ENCODE peak calls at places on chromosomes 16 and 17, in eight cellular contexts. One of them, this sample, is unnamed.

GRCh38 chr17:45311762-45312476 is 4.9 kb downstream of the MAP3K14 start:
- ATAC-seq in Panc1: peak
- ATAC-seq in upper lobe of left lung: peak
- ATAC-seq in HCT116: peak
- ATAC-seq in GM12878: peak
- ATAC-seq in GM23338: no peak
- ATAC-seq in K562: no peak
- ATAC-seq in HepG2: peak
- ATAC-seq in this sample: no peak

GRCh38 chr16:49276646-49277385 is 4.8 kb downstream of the CBLN1 start:
- ATAC-seq in GM12878: no peak
- ATAC-seq in upper lobe of left lung: no peak
- ATAC-seq in HCT116: no peak
- ATAC-seq in GM23338: peak
- ATAC-seq in K562: no peak
- ATAC-seq in HepG2: no peak
- ATAC-seq in Panc1: no peak
- ATAC-seq in this sample: no peak

GRCh38 chr16:66585477-66586239 is 6.4 kb downstream of the CMTM2 start:
- ATAC-seq in GM12878: no peak
- ATAC-seq in K562: no peak
- ATAC-seq in HepG2: no peak
- ATAC-seq in GM23338: no peak
- ATAC-seq in upper lobe of left lung: peak
- ATAC-seq in HCT116: no peak
- ATAC-seq in Panc1: no peak
- ATAC-seq in this sample: no peak

GRCh38 chr16:83722501-83723183 is 85.1 kb upstream of the HSBP1 start:
- ATAC-seq in GM12878: no peak
- ATAC-seq in Panc1: no peak
- ATAC-seq in HepG2: no peak
- ATAC-seq in GM23338: no peak
- ATAC-seq in upper lobe of left lung: no peak
- ATAC-seq in HCT116: no peak
- ATAC-seq in K562: no peak
- ATAC-seq in this sample: no peak

GRCh38 chr17:82101767-82102679 is 4.0 kb upstream of the FASN start:
- ATAC-seq in upper lobe of left lung: no peak
- ATAC-seq in GM23338: no peak
- ATAC-seq in K562: no peak
- ATAC-seq in HepG2: peak
- ATAC-seq in HCT116: no peak
- ATAC-seq in Panc1: no peak
- ATAC-seq in GM12878: no peak
- ATAC-seq in this sample: no peak

GRCh38 chr17:79779088-79779529 is 1.2 kb downstream of the CBX2 start:
- ATAC-seq in GM23338: peak
- ATAC-seq in HCT116: no peak
- ATAC-seq in upper lobe of left lung: no peak
- ATAC-seq in Panc1: no peak
- ATAC-seq in K562: peak
- ATAC-seq in HepG2: no peak
- ATAC-seq in GM12878: no peak
- ATAC-seq in this sample: no peak

GRCh38 chr17:79714746-79715145 is 16.0 kb upstream of the ENPP7 start:
- ATAC-seq in K562: no peak
- ATAC-seq in GM12878: no peak
- ATAC-seq in Panc1: no peak
- ATAC-seq in HCT116: peak
- ATAC-seq in HepG2: peak
- ATAC-seq in upper lobe of left lung: no peak
- ATAC-seq in GM23338: no peak
- ATAC-seq in this sample: no peak

GRCh38 chr17:40602445-40603443 is 37.5 kb upstream of the CCR7 start:
- ATAC-seq in HepG2: peak
- ATAC-seq in GM12878: peak
- ATAC-seq in Panc1: no peak
- ATAC-seq in HCT116: no peak
- ATAC-seq in upper lobe of left lung: no peak
- ATAC-seq in GM23338: no peak
- ATAC-seq in K562: no peak
- ATAC-seq in this sample: no peak

GRCh38 chr17:40597168-40598020 is 32.1 kb upstream of the CCR7 start:
- ATAC-seq in GM12878: peak
- ATAC-seq in upper lobe of left lung: no peak
- ATAC-seq in K562: no peak
- ATAC-seq in HCT116: no peak
- ATAC-seq in GM23338: no peak
- ATAC-seq in Panc1: no peak
- ATAC-seq in HepG2: no peak
- ATAC-seq in this sample: no peak

GRCh38 chr17:73546770-73547345 is 97.4 kb downstream of the SDK2 start:
- ATAC-seq in upper lobe of left lung: no peak
- ATAC-seq in HepG2: peak
- ATAC-seq in K562: peak
- ATAC-seq in GM23338: peak
- ATAC-seq in HCT116: peak
- ATAC-seq in GM12878: peak
- ATAC-seq in Panc1: peak
- ATAC-seq in this sample: no peak

DNA sequence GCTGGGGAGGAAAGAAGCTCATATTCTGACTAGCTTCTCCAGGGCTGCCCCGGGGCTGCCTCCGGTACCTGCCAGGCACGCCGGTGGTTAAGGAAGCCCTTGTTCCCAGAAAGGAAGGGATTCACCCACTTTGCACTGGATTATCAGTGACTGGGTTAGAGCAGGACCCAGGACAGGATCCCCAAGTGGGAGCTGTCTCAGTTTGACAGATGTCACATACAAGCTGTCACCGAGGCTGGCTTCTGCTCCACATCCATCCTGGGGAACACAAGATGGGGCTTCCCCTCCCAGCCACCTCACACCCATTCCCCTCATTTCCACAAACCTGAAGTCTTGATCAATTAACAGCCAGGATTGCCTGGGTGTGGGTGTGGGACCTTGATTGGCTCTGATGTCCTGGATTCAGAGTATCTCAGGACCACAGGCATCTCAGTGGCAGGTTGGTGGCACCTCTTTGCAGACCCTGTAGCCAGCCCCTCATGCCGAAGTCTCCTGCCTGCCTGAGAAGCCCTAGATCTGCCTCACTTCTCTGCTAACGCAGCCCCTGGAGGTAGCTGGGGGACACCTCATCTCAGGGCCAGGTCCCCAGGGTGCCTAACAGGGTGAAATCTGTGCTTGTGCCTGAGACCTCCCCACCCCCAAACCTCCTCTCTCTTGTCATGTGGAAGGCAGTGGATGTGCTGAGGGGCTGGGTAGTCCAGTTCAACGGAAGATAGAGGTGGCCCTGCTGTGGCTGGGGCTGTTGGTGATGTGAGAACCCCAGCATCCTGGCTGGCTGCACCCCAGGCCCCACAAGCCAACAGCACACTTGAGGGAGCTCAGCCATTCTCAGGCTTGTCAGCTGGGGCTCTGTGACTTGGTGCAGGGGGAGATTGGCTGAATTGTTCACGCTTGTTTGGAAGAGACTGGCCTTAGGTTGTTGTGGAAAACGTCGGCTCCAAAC is 1.4 kb downstream of the CACNG5 start:
- ATAC-seq in upper lobe of left lung: no peak
- ATAC-seq in HCT116: no peak
- ATAC-seq in HepG2: peak
- ATAC-seq in GM23338: no peak
- ATAC-seq in K562: no peak
- ATAC-seq in GM12878: no peak
- ATAC-seq in Panc1: no peak
- ATAC-seq in this sample: no peak
- TF ChIP-seq POLR2AphosphoS5 in upper lobe of left lung: no peak
- TF ChIP-seq POLR2AphosphoS5 in HCT116: no peak
- TF ChIP-seq POLR2AphosphoS5 in HepG2: no peak
- TF ChIP-seq POLR2AphosphoS5 in GM23338: no peak
- TF ChIP-seq POLR2AphosphoS5 in K562: no peak
- TF ChIP-seq POLR2AphosphoS5 in GM12878: no peak
- TF ChIP-seq POLR2AphosphoS5 in Panc1: no peak
- TF ChIP-seq POLR2AphosphoS5 in this sample: no peak

GRCh38 chr16:50717109-50717893 is 23.9 kb downstream of the NOD2 start:
- ATAC-seq in upper lobe of left lung: no peak
- ATAC-seq in GM12878: no peak
- ATAC-seq in GM23338: no peak
- ATAC-seq in HepG2: no peak
- ATAC-seq in HCT116: no peak
- ATAC-seq in K562: no peak
- ATAC-seq in Panc1: no peak
- ATAC-seq in this sample: no peak
- TF ChIP-seq POLR2AphosphoS5 in upper lobe of left lung: no peak
- TF ChIP-seq POLR2AphosphoS5 in GM12878: no peak
- TF ChIP-seq POLR2AphosphoS5 in GM23338: no peak
- TF ChIP-seq POLR2AphosphoS5 in HepG2: no peak
- TF ChIP-seq POLR2AphosphoS5 in HCT116: no peak
- TF ChIP-seq POLR2AphosphoS5 in K562: no peak
- TF ChIP-seq POLR2AphosphoS5 in Panc1: no peak
- TF ChIP-seq POLR2AphosphoS5 in this sample: no peak

GRCh38 chr17:74750327-74751069 is 2.1 kb downstream of the NHERF1 start:
- ATAC-seq in Panc1: peak
- ATAC-seq in GM12878: no peak
- ATAC-seq in upper lobe of left lung: no peak
- ATAC-seq in GM23338: no peak
- ATAC-seq in HepG2: peak
- ATAC-seq in HCT116: no peak
- ATAC-seq in K562: no peak
- ATAC-seq in this sample: no peak
- TF ChIP-seq POLR2AphosphoS5 in Panc1: no peak
- TF ChIP-seq POLR2AphosphoS5 in GM12878: no peak
- TF ChIP-seq POLR2AphosphoS5 in upper lobe of left lung: no peak
- TF ChIP-seq POLR2AphosphoS5 in GM23338: no peak
- TF ChIP-seq POLR2AphosphoS5 in HepG2: peak
- TF ChIP-seq POLR2AphosphoS5 in HCT116: no peak
- TF ChIP-seq POLR2AphosphoS5 in K562: no peak
- TF ChIP-seq POLR2AphosphoS5 in this sample: peak

GRCh38 chr16:77596243-77596642 is 126.1 kb upstream of the NUDT7 start:
- ATAC-seq in K562: no peak
- ATAC-seq in upper lobe of left lung: no peak
- ATAC-seq in HCT116: no peak
- ATAC-seq in Panc1: no peak
- ATAC-seq in HepG2: no peak
- ATAC-seq in GM23338: no peak
- ATAC-seq in GM12878: no peak
- ATAC-seq in this sample: no peak
- TF ChIP-seq POLR2AphosphoS5 in K562: no peak
- TF ChIP-seq POLR2AphosphoS5 in upper lobe of left lung: no peak
- TF ChIP-seq POLR2AphosphoS5 in HCT116: no peak
- TF ChIP-seq POLR2AphosphoS5 in Panc1: no peak
- TF ChIP-seq POLR2AphosphoS5 in HepG2: no peak
- TF ChIP-seq POLR2AphosphoS5 in GM23338: no peak
- TF ChIP-seq POLR2AphosphoS5 in GM12878: no peak
- TF ChIP-seq POLR2AphosphoS5 in this sample: no peak

GRCh38 chr16:75464130-75464918 is at the start of gene TMEM170A:
- ATAC-seq in upper lobe of left lung: peak
- ATAC-seq in K562: peak
- ATAC-seq in GM12878: peak
- ATAC-seq in HepG2: peak
- ATAC-seq in GM23338: peak
- ATAC-seq in Panc1: peak
- ATAC-seq in HCT116: peak
- ATAC-seq in this sample: peak
- TF ChIP-seq POLR2AphosphoS5 in upper lobe of left lung: peak
- TF ChIP-seq POLR2AphosphoS5 in K562: peak
- TF ChIP-seq POLR2AphosphoS5 in GM12878: peak
- TF ChIP-seq POLR2AphosphoS5 in HepG2: peak
- TF ChIP-seq POLR2AphosphoS5 in GM23338: peak
- TF ChIP-seq POLR2AphosphoS5 in Panc1: peak
- TF ChIP-seq POLR2AphosphoS5 in HCT116: peak
- TF ChIP-seq POLR2AphosphoS5 in this sample: peak

This sample was measured in gastroesophageal sphincter.